ENCODE peak calls at places on chromosomes 6 and 20, in five cellular contexts. One of them, this sample, is unnamed.

GRCh38 chr20:49661560-49662329 is 51.9 kb downstream of the B4GALT5 start:
- DNase-seq in activated T-cell treated with anti-CD3 and anti-CD28 coated beads, Interleukin-2, amount 50 U/mL, for 72 hours: no peak
- DNase-seq in nephron progenitor cell: no peak
- DNase-seq in NCI-H2029 treated with DMSO at 0.1 percent for 48 hours: no peak
- DNase-seq in pancreas: no peak
- DNase-seq in this sample: no peak

GRCh38 chr6:13495818-13496217 is 8.4 kb upstream of the GFOD1 start:
- DNase-seq in NCI-H2029 treated with DMSO at 0.1 percent for 48 hours: no peak
- DNase-seq in activated T-cell treated with anti-CD3 and anti-CD28 coated beads, Interleukin-2, amount 50 U/mL, for 72 hours: no peak
- DNase-seq in nephron progenitor cell: no peak
- DNase-seq in pancreas: no peak
- DNase-seq in this sample: no peak

GRCh38 chr6:169778646-169779045 is 27.2 kb downstream of the ERMARD start:
- DNase-seq in nephron progenitor cell: no peak
- DNase-seq in activated T-cell treated with anti-CD3 and anti-CD28 coated beads, Interleukin-2, amount 50 U/mL, for 72 hours: no peak
- DNase-seq in pancreas: no peak
- DNase-seq in NCI-H2029 treated with DMSO at 0.1 percent for 48 hours: no peak
- DNase-seq in this sample: no peak

GRCh38 chr6:43723737-43724295 is 36.2 kb upstream of the MRPS18A start:
- DNase-seq in activated T-cell treated with anti-CD3 and anti-CD28 coated beads, Interleukin-2, amount 50 U/mL, for 72 hours: peak; percentile 83
- DNase-seq in pancreas: peak; percentile 78
- DNase-seq in NCI-H2029 treated with DMSO at 0.1 percent for 48 hours: peak; percentile 60
- DNase-seq in nephron progenitor cell: peak; percentile 68
- DNase-seq in this sample: peak; percentile 87

GRCh38 chr20:24682496-24683090 is 213.2 kb downstream of the SYNDIG1 start:
- DNase-seq in nephron progenitor cell: no peak
- DNase-seq in activated T-cell treated with anti-CD3 and anti-CD28 coated beads, Interleukin-2, amount 50 U/mL, for 72 hours: no peak
- DNase-seq in NCI-H2029 treated with DMSO at 0.1 percent for 48 hours: no peak
- DNase-seq in pancreas: no peak
- DNase-seq in this sample: no peak

GRCh38 chr6:147586044-147586443 is 77.6 kb downstream of the SAMD5 start:
- DNase-seq in pancreas: no peak
- DNase-seq in nephron progenitor cell: no peak
- DNase-seq in NCI-H2029 treated with DMSO at 0.1 percent for 48 hours: no peak
- DNase-seq in activated T-cell treated with anti-CD3 and anti-CD28 coated beads, Interleukin-2, amount 50 U/mL, for 72 hours: no peak
- DNase-seq in this sample: peak; percentile 26

GRCh38 chr6:114762145-114762544 is 419.3 kb upstream of the HS3ST5 start:
- DNase-seq in activated T-cell treated with anti-CD3 and anti-CD28 coated beads, Interleukin-2, amount 50 U/mL, for 72 hours: no peak
- DNase-seq in nephron progenitor cell: no peak
- DNase-seq in NCI-H2029 treated with DMSO at 0.1 percent for 48 hours: no peak
- DNase-seq in pancreas: no peak
- DNase-seq in this sample: no peak

GRCh38 chr6:146968041-146968760 is 236.0 kb upstream of the STXBP5 start:
- DNase-seq in NCI-H2029 treated with DMSO at 0.1 percent for 48 hours: no peak
- DNase-seq in nephron progenitor cell: no peak
- DNase-seq in pancreas: no peak
- DNase-seq in activated T-cell treated with anti-CD3 and anti-CD28 coated beads, Interleukin-2, amount 50 U/mL, for 72 hours: no peak
- DNase-seq in this sample: peak; percentile 24

GRCh38 chr6:87164004-87164403 is 8.6 kb downstream of the ZNF292 start:
- DNase-seq in NCI-H2029 treated with DMSO at 0.1 percent for 48 hours: no peak
- DNase-seq in nephron progenitor cell: no peak
- DNase-seq in pancreas: no peak
- DNase-seq in activated T-cell treated with anti-CD3 and anti-CD28 coated beads, Interleukin-2, amount 50 U/mL, for 72 hours: no peak
- DNase-seq in this sample: no peak

GRCh38 chr20:1907586-1907985 is 12.4 kb downstream of the SIRPA start:
- DNase-seq in nephron progenitor cell: no peak
- DNase-seq in NCI-H2029 treated with DMSO at 0.1 percent for 48 hours: no peak
- DNase-seq in pancreas: no peak
- DNase-seq in activated T-cell treated with anti-CD3 and anti-CD28 coated beads, Interleukin-2, amount 50 U/mL, for 72 hours: no peak
- DNase-seq in this sample: no peak

GRCh38 chr6:2823104-2823850 is 18.4 kb downstream of the SERPINB1 start:
- DNase-seq in activated T-cell treated with anti-CD3 and anti-CD28 coated beads, Interleukin-2, amount 50 U/mL, for 72 hours: no peak
- DNase-seq in NCI-H2029 treated with DMSO at 0.1 percent for 48 hours: no peak
- DNase-seq in pancreas: no peak
- DNase-seq in nephron progenitor cell: no peak
- DNase-seq in this sample: no peak

GRCh38 chr6:44115866-44116265 is 11.4 kb downstream of the MRPL14 start:
- DNase-seq in activated T-cell treated with anti-CD3 and anti-CD28 coated beads, Interleukin-2, amount 50 U/mL, for 72 hours: no peak
- DNase-seq in nephron progenitor cell: no peak
- DNase-seq in pancreas: no peak
- DNase-seq in NCI-H2029 treated with DMSO at 0.1 percent for 48 hours: no peak
- DNase-seq in this sample: no peak

GRCh38 chr20:43751167-43752050 is 24.6 kb upstream of the GTSF1L start:
- DNase-seq in pancreas: no peak
- DNase-seq in nephron progenitor cell: no peak
- DNase-seq in NCI-H2029 treated with DMSO at 0.1 percent for 48 hours: no peak
- DNase-seq in activated T-cell treated with anti-CD3 and anti-CD28 coated beads, Interleukin-2, amount 50 U/mL, for 72 hours: peak; percentile 85
- DNase-seq in this sample: no peak

GRCh38 chr6:133587841-133588240 is 301.1 kb upstream of the TCF21 start:
- DNase-seq in pancreas: no peak
- DNase-seq in nephron progenitor cell: no peak
- DNase-seq in NCI-H2029 treated with DMSO at 0.1 percent for 48 hours: no peak
- DNase-seq in activated T-cell treated with anti-CD3 and anti-CD28 coated beads, Interleukin-2, amount 50 U/mL, for 72 hours: no peak
- DNase-seq in this sample: no peak

GRCh38 chr6:408599-409102 is 17.1 kb downstream of the IRF4 start:
- DNase-seq in activated T-cell treated with anti-CD3 and anti-CD28 coated beads, Interleukin-2, amount 50 U/mL, for 72 hours: no peak
- DNase-seq in pancreas: peak; percentile 56
- DNase-seq in nephron progenitor cell: peak; percentile 56
- DNase-seq in NCI-H2029 treated with DMSO at 0.1 percent for 48 hours: no peak
- DNase-seq in this sample: peak; percentile 78

GRCh38 chr20:62320581-62321354 is 18.0 kb downstream of the ADRM1 start:
- DNase-seq in pancreas: no peak
- DNase-seq in NCI-H2029 treated with DMSO at 0.1 percent for 48 hours: no peak
- DNase-seq in activated T-cell treated with anti-CD3 and anti-CD28 coated beads, Interleukin-2, amount 50 U/mL, for 72 hours: peak; percentile 30
- DNase-seq in nephron progenitor cell: peak; percentile 52
- DNase-seq in this sample: peak; percentile 86

GRCh38 chr20:33506576-33506975 is 16.7 kb downstream of the CBFA2T2 start:
- DNase-seq in nephron progenitor cell: no peak
- DNase-seq in pancreas: no peak
- DNase-seq in activated T-cell treated with anti-CD3 and anti-CD28 coated beads, Interleukin-2, amount 50 U/mL, for 72 hours: no peak
- DNase-seq in NCI-H2029 treated with DMSO at 0.1 percent for 48 hours: no peak
- DNase-seq in this sample: no peak

GRCh38 chr6:25066593-25066992 is 130.8 kb upstream of the RIPOR2 start:
- DNase-seq in nephron progenitor cell: no peak
- DNase-seq in NCI-H2029 treated with DMSO at 0.1 percent for 48 hours: no peak
- DNase-seq in pancreas: no peak
- DNase-seq in activated T-cell treated with anti-CD3 and anti-CD28 coated beads, Interleukin-2, amount 50 U/mL, for 72 hours: no peak
- DNase-seq in this sample: no peak

GRCh38 chr6:110325197-110325596 is 33.0 kb downstream of the METTL24 start:
- DNase-seq in NCI-H2029 treated with DMSO at 0.1 percent for 48 hours: peak; percentile 61
- DNase-seq in nephron progenitor cell: no peak
- DNase-seq in activated T-cell treated with anti-CD3 and anti-CD28 coated beads, Interleukin-2, amount 50 U/mL, for 72 hours: no peak
- DNase-seq in pancreas: no peak
- DNase-seq in this sample: no peak

GRCh38 chr6:1406306-1407058 is 17.1 kb downstream of the FOXF2 start:
- DNase-seq in nephron progenitor cell: no peak
- DNase-seq in activated T-cell treated with anti-CD3 and anti-CD28 coated beads, Interleukin-2, amount 50 U/mL, for 72 hours: no peak
- DNase-seq in pancreas: peak; percentile 43
- DNase-seq in NCI-H2029 treated with DMSO at 0.1 percent for 48 hours: no peak
- DNase-seq in this sample: no peak

GRCh38 chr6:55046869-55047422 is 127.4 kb upstream of the HCRTR2 start:
- DNase-seq in pancreas: no peak
- DNase-seq in nephron progenitor cell: no peak
- DNase-seq in NCI-H2029 treated with DMSO at 0.1 percent for 48 hours: no peak
- DNase-seq in activated T-cell treated with anti-CD3 and anti-CD28 coated beads, Interleukin-2, amount 50 U/mL, for 72 hours: no peak
- DNase-seq in this sample: no peak

This sample was measured in T47D.